ENCODE peak calls at places on chromosome 14, in four cellular contexts. N is OCI-LY7, M is heart left ventricle, I is H9. O is an unnamed sample.
A peak's percentile ranks its signal among the peaks of the same experiment; 100 is the strongest.

GRCh38 chr14:37608649-37609048 is 13.2 kb downstream of the TTC6 start:
- DNase-seq in N (no peak), M (no peak), I (no peak), O (no peak)

GRCh38 chr14:26925876-26926584 is 328.2 kb upstream of the NOVA1 start:
- DNase-seq in N (no peak), M (no peak), I (no peak), O (no peak)

GRCh38 chr14:55102141-55102547 is 26.9 kb upstream of the LGALS3 start:
- DNase-seq in N (peak; percentile 94), M (peak; percentile 74), I (peak; percentile 59), O (peak; percentile 91)

GRCh38 chr14:94505206-94505605 is 4.1 kb downstream of the SERPINA12 start:
- DNase-seq in N (no peak), M (no peak), I (no peak), O (no peak)

GRCh38 chr14:33987565-33988080 is 36.7 kb upstream of the EGLN3 start:
- DNase-seq in N (no peak), M (no peak), I (no peak), O (no peak)

GRCh38 chr14:59336078-59336477 is 129.1 kb downstream of the GPR135 start:
- DNase-seq in N (no peak), M (no peak), I (no peak), O (no peak)

GRCh38 chr14:29892327-29892726 is 35.3 kb downstream of the PRKD1 start:
- DNase-seq in N (no peak), M (no peak), I (no peak), O (no peak)

GRCh38 chr14:62053188-62053587 is 291.0 kb downstream of the SNAPC1 start:
- DNase-seq in N (no peak), M (no peak), I (no peak), O (no peak)

GRCh38 chr14:92426237-92426636 is 87.3 kb upstream of the RIN3 start:
- DNase-seq in N (no peak), M (no peak), I (no peak), O (no peak)

GRCh38 chr14:98945611-98946570 is 326.1 kb downstream of the BCL11B start:
- DNase-seq in N (no peak), M (no peak), I (no peak), O (peak; percentile 55)

GRCh38 chr14:77612011-77612620 is 4.3 kb downstream of the SPTLC2 start:
- DNase-seq in N (no peak), M (no peak), I (no peak), O (no peak)

GRCh38 chr14:32417956-32418552 is 89.0 kb downstream of the AKAP6 start:
- DNase-seq in N (no peak), M (no peak), I (no peak), O (no peak)

GRCh38 chr14:57418999-57419398 is 28.6 kb downstream of the NAA30 start:
- DNase-seq in N (no peak), M (no peak), I (no peak), O (no peak)

GRCh38 chr14:61661471-61661988 is 33.8 kb upstream of the HIF1A start:
- DNase-seq in N (no peak), M (no peak), I (no peak), O (no peak)

GRCh38 chr14:30808576-30808975 is 65.8 kb upstream of the COCH start:
- DNase-seq in N (no peak), M (no peak), I (no peak), O (no peak)

GRCh38 chr14:70002589-70003240 is 123.5 kb downstream of the SMOC1 start:
- DNase-seq in N (no peak), M (no peak), I (no peak), O (no peak)

GRCh38 chr14:39568809-39569538 is 136.7 kb upstream of the FBXO33 start:
- DNase-seq in N (no peak), M (no peak), I (no peak), O (no peak)

GRCh38 chr14:52356025-52356424 is 41.9 kb downstream of the PTGER2 start:
- DNase-seq in N (no peak), M (no peak), I (no peak), O (no peak)

GRCh38 chr14:49971156-49972141 is 78.6 kb downstream of the ARF6 start:
- DNase-seq in N (peak; percentile 97), M (no peak), I (no peak), O (no peak)

GRCh38 chr14:49546766-49547165 is 39.4 kb downstream of the RPS29 start:
- DNase-seq in N (no peak), M (no peak), I (no peak), O (no peak)

GRCh38 chr14:67643671-67644070 is 24.0 kb downstream of the ARG2 start:
- DNase-seq in N (no peak), M (no peak), I (no peak), O (no peak)

GRCh38 chr14:35366048-35366428 is 38.5 kb downstream of the NFKBIA start:
- DNase-seq in N (no peak), M (no peak), I (no peak), O (no peak)

GRCh38 chr14:105700622-105701288 is 174.4 kb downstream of the TMEM121 start:
- DNase-seq in N (peak; percentile 95), M (no peak), I (no peak), O (peak; percentile 40)
- H3K4me1 ChIP-seq in N (peaks cover 69% of the 10 kb centered on the region), M (no peaks in the 10 kb centered on the region), I (no peaks in the 10 kb centered on the region), O (no peaks in the 10 kb centered on the region)

GRCh38 chr14:96584199-96584906 is 82.2 kb downstream of the PAPOLA start:
- DNase-seq in N (peak; percentile 52), M (no peak), I (peak; percentile 88), O (peak; percentile 61)
- TF ChIP-seq CTCF in N (peak; percentile 71), M (no peak), I (peak; percentile 95), O (no peak)

GRCh38 chr14:75439989-75440388 is 12.2 kb downstream of the JDP2 start:
- DNase-seq in N (peak; percentile 80), M (no peak), I (peak; percentile 15), O (no peak)
- H3K4me1 ChIP-seq in N (peaks cover 93% of the 10 kb centered on the region), M (peaks cover 62% of the 10 kb centered on the region), I (peaks cover 3% of the 10 kb centered on the region), O (peaks cover 61% of the 10 kb centered on the region)

GRCh38 chr14:20662968-20663731 is 21.2 kb upstream of the RNASE4 start:
- DNase-seq in N (peak; percentile 59), M (peak; percentile 38), I (peak; percentile 91), O (peak; percentile 73)
- TF ChIP-seq CTCF in N (peak; percentile 75), M (peak; percentile 24), I (peak; percentile 67), O (no peak)

DNA sequence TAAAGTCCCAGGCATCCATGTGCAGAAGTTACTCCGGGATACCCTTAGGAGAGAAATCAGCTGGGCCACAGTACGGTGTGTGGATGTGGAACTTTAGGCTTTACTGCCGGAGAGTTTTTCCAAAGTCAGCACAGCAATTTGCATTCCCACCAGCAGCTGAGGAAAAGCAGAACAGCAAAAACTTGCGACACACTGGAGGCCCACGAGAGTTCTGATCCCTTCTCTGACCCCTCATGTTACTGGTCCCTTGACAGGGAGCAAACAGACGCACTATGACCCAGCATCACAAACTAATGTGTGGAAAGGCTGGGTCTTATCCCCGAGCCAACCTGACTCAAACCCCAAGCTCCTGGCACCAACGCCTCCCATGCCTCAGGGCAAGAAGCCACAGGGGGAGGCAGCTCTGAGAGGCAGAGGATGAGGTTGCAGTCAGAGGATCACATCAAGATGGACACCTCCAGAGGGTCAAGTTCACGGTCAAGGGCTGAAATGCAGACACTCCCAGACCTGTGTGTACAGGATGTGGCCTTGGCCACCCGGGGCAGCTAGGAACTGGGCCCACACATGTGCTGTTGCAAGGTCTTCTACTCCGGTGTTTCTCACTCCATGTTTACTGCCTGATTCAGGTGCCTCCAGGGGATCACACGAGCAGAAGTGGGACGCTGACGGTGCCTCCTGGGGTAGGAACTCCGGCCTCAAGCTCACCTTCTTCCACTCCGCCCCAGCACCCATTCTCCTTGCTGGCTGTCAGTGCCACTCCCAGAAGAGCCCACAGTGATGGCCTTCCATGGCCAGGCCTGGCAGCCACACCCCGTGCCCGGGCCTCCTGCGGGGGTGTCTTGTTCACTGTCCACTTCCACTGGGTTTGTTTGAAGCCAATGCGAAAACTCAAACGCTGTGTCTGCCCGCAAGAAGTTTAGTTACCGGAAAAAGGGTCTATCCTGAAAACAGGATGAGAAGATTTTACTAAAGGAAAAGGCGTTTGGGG is 38.4 kb downstream of the CCDC88C start:
- DNase-seq in N (no peak), M (no peak), I (no peak), O (no peak)
- H3K4me1 ChIP-seq in N (peaks cover 100% of the 10 kb centered on the region), M (peaks cover 80% of the 10 kb centered on the region), I (peaks cover 11% of the 10 kb centered on the region), O (no peaks in the 10 kb centered on the region)